ENCODE peak calls at places on chromosome 3, in four cellular contexts. S is cardiac fibroblast, P is adrenal gland, H is neuronal stem cell. Q is an unnamed sample.
A peak's percentile ranks its signal among the peaks of the same experiment; 100 is the strongest.

GRCh38 chr3:57158316-57158715 is 6.8 kb downstream of the IL17RD start:
- DNase-seq in S (no peak), P (no peak), H (no peak), Q (no peak)

GRCh38 chr3:19946291-19946831 is 536 bp upstream of the RAB5A start:
- DNase-seq in S (no peak), P (no peak), H (no peak), Q (no peak)

GRCh38 chr3:125310623-125311076 is 64.5 kb downstream of the ZNF148 start:
- DNase-seq in S (no peak), P (no peak), H (no peak), Q (peak; percentile 12)

GRCh38 chr3:190444576-190445145 is 5.0 kb downstream of the TMEM207 start:
- DNase-seq in S (no peak), P (no peak), H (no peak), Q (no peak)

GRCh38 chr3:8937064-8938020 is 25.9 kb downstream of the RAD18 start:
- DNase-seq in S (peak; percentile 92), P (no peak), H (no peak), Q (peak; percentile 1)

GRCh38 chr3:126811530-126811929 is 107.5 kb downstream of the CHCHD6 start:
- DNase-seq in S (peak; percentile 34), P (no peak), H (no peak), Q (peak; percentile 27)

GRCh38 chr3:54307616-54308180 is 185.3 kb downstream of the CACNA2D3 start:
- DNase-seq in S (no peak), P (no peak), H (no peak), Q (no peak)

GRCh38 chr3:170240671-170241070 is 18.4 kb downstream of the PRKCI start:
- DNase-seq in S (no peak), P (no peak), H (no peak), Q (no peak)

GRCh38 chr3:139318826-139319225 is 25.0 kb upstream of the MRPS22 start:
- DNase-seq in S (no peak), P (no peak), H (no peak), Q (no peak)

GRCh38 chr3:178699364-178699763 is 163.1 kb downstream of the KCNMB2 start:
- DNase-seq in S (no peak), P (no peak), H (no peak), Q (no peak)

GRCh38 chr3:63911395-63911900 is 735 bp downstream of the SCAANT1 start:
- DNase-seq in S (no peak), P (no peak), H (no peak), Q (no peak)

GRCh38 chr3:64244011-64244942 is 19.0 kb upstream of the PRICKLE2 start:
- DNase-seq in S (peak; percentile 45), P (no peak), H (no peak), Q (no peak)

GRCh38 chr3:30613135-30613825 is 6.9 kb downstream of the TGFBR2 start:
- DNase-seq in S (peak; percentile 41), P (peak; percentile 61), H (no peak), Q (no peak)
- H3K4me3 ChIP-seq in S (no peak overlapping the region), P (no peak overlapping the region), H (no peak overlapping the region), Q (no peak overlapping the region)

DNA sequence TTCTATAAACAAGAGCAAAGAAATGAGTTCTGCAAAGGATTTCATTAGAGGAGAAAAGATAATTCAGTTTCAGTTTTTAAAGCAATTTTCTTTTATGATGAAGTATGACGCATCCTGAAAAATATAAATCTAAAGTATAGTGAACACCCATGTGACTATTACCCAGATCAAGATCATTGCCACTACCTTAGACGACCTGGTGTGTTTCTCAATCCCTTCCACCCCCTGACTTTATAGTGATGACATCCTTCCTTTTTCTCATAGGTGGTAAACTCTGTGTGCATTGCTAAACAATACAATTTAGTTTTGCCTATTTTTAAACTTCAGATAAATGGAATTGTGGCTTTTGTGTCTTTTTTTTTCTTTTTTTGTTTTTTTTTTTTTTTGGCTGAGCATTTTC is 8.4 kb downstream of the STT3B start:
- DNase-seq in S (peak; percentile 25), P (no peak), H (no peak), Q (no peak)
- H3K4me3 ChIP-seq in S (no peak overlapping the region), P (no peak overlapping the region), H (no peak overlapping the region), Q (no peak overlapping the region)

DNA sequence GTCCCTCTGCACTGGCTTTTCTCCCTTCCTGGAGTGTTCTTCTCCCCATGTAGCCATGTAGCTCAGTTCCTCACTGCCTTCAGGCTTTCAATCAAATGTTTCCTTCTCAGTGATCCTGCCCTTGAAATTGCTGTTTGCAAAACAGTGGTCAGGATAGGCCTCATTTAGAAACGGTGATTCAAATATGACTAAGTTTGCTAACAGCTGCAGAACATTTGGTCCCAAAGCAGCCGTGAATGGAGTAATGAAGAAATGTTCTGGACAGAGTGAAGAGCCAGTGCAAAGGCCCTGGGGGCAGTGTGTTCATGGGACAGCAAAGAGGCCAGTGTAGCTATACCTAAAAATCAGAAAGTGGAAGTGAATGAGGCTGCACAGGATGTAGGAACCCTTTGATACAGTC is 223.4 kb downstream of the FEZF2 start:
- DNase-seq in S (peak; percentile 90), P (peak; percentile 35), H (no peak), Q (no peak)
- H3K4me3 ChIP-seq in S (no peak overlapping the region), P (no peak overlapping the region), H (no peak overlapping the region), Q (no peak overlapping the region)

GRCh38 chr3:192916455-192917257 is 1.0 kb downstream of the MB21D2 start:
- DNase-seq in S (peak; percentile 78), P (peak; percentile 84), H (peak; percentile 58), Q (peak; percentile 68)
- H3K4me3 ChIP-seq in S (peak overlapping the region; percentile 97), P (peak overlapping the region; percentile 35), H (peak overlapping the region; percentile 83), Q (peak overlapping the region; percentile 98)

DNA sequence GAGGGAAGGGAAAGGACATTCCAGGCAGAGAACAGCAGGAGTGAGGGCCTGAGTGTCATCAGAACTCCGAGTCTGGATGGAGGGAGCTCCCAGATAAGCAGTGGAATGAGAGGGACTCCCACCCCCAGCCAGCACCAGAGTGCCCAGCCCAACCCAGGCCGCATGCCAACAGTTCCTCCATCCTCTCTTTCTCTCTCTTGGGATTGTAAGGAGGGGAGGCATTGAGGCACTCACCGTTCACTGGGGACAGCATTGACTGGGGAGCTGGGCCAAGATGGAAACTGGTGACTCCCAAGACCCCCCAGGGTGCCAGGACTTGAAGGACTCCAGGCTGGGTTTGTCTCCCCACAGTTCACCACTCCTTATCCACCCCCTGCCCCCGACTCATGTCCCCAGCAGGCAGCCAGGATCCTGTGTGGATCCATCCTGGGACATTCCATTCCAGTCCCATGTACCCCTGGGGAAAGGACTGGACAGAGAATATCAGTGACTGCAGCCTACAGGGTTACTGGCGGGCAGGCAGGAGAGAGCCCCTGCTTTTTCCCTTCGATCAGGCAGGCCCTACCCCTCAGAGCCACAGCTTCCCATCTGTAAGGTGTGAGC is 15.7 kb downstream of the PTH1R start:
- DNase-seq in S (no peak), P (no peak), H (no peak), Q (no peak)
- H3K4me3 ChIP-seq in S (no peak overlapping the region), P (no peak overlapping the region), H (peak overlapping the region; percentile 52), Q (no peak overlapping the region)

GRCh38 chr3:5192568-5193319 is 5.2 kb downstream of the EDEM1 start:
- DNase-seq in S (no peak), P (no peak), H (no peak), Q (no peak)

GRCh38 chr3:5191555-5192304 is 4.2 kb downstream of the EDEM1 start:
- DNase-seq in S (no peak), P (no peak), H (no peak), Q (no peak)

GRCh38 chr3:5188419-5189405 is 1.2 kb downstream of the EDEM1 start:
- DNase-seq in S (peak; percentile 55), P (peak; percentile 25), H (peak; percentile 15), Q (no peak)

GRCh38 chr3:5187920-5188418 is 462 bp downstream of the EDEM1 start:
- DNase-seq in S (peak; percentile 37), P (peak; percentile 52), H (no peak), Q (peak; percentile 39)

DNA sequence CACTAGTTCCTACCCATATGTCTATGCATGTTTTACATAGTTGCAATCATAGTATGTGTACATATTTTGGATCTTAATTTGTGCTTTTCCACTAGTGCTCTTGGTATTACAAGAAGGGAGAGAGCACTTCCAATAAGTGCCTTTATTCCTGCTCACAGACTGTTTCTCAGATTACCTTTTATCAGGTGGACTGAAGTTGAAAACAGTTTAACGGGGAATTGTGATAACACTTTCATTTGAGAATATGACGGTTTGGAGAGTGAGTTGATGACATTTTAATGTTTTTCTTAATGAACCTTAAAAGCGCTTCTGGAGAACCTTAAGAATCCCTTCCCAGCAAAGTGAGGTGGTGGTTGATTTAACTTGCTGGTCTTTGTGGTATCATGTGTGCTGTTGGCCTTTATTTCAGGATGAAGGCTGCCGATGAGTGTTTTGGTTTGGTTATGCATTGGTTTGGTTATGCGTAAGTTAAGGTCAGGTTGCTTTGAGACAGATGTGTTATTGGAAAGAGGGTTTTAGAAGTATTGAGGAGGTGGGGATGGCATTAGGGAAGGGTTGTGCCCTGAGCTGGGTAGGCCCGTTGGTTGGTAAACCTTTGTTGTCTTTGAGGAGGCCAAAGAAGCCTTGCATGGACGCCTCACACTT is 2.8 kb downstream of the EDEM1 start:
- DNase-seq in S (no peak), P (no peak), H (no peak), Q (no peak)
- H3K4me3 ChIP-seq in S (no peak overlapping the region), P (no peak overlapping the region), H (no peak overlapping the region), Q (no peak overlapping the region)

DNA sequence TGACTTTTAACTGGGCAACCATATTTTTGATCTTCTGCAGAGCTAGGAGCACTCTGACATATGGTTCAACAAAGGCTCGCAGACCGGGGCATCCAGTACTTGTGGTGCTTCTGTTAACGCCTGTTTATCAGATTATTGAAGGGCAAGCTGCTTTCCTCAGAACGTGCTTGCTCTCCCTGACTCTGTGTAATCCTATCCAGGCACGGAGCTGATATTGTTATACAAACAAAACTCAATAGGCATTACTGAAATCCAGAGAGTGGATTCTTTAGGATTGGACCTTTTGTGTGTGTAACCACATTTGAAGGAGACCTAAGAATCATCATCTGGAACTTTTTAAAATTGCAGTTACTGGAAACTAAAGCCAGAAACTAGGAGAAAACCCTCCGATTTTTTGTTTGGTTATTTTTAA is 246.5 kb downstream of the PTPRG start:
- DNase-seq in S (no peak), P (no peak), H (no peak), Q (no peak)
- H3K4me3 ChIP-seq in S (no peak overlapping the region), P (no peak overlapping the region), H (no peak overlapping the region), Q (no peak overlapping the region)

DNA sequence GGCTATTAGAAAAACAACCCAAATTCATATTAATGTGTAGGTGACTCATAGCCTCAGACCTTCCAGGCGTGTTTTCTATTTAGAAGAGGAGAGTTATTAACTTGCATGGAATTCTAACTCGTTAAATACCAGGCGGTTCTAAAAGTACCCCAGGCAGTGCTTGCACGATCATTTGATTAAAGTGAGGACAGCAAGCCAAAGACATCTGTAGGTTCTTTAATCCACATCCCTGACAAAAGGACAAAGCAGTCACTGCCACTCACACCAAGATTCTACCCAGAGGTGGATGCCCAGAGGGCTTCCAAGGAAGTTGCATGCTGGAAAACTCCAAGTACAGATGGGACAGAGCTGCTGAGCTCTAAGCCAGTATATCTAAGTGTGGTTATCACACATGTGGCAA is 372.1 kb downstream of the ROBO2 start:
- DNase-seq in S (no peak), P (no peak), H (no peak), Q (no peak)
- H3K4me3 ChIP-seq in S (no peak overlapping the region), P (no peak overlapping the region), H (no peak overlapping the region), Q (no peak overlapping the region)